ENCODE peak calls at places on chromosomes 16 and 17, in five cellular contexts. One of them, this sample, is unnamed.
A peak's percentile ranks its signal among the peaks of the same experiment; 100 is the strongest.

GRCh38 chr16:85554114-85554790 is 58.9 kb upstream of the GSE1 start:
- DNase-seq in heart left ventricle: peak; percentile 79
- DNase-seq in thyroid gland: peak; percentile 61
- DNase-seq in ovary: peak; percentile 50
- DNase-seq in adrenal gland: peak; percentile 87
- DNase-seq in this sample: peak; percentile 59

GRCh38 chr17:78041401-78042179 is 83.1 kb downstream of the TNRC6C start:
- DNase-seq in heart left ventricle: no peak
- DNase-seq in thyroid gland: no peak
- DNase-seq in ovary: no peak
- DNase-seq in adrenal gland: no peak
- DNase-seq in this sample: no peak

GRCh38 chr17:63366238-63366561 is 79.9 kb downstream of the CYB561 start:
- DNase-seq in heart left ventricle: no peak
- DNase-seq in thyroid gland: no peak
- DNase-seq in ovary: no peak
- DNase-seq in adrenal gland: no peak
- DNase-seq in this sample: no peak

GRCh38 chr17:46832945-46833839 is 14.7 kb upstream of the WNT3 start:
- DNase-seq in heart left ventricle: no peak
- DNase-seq in thyroid gland: no peak
- DNase-seq in ovary: no peak
- DNase-seq in adrenal gland: peak; percentile 54
- DNase-seq in this sample: no peak

GRCh38 chr17:61383689-61384201 is 15.9 kb upstream of the TBX2 start:
- DNase-seq in heart left ventricle: no peak
- DNase-seq in thyroid gland: no peak
- DNase-seq in ovary: no peak
- DNase-seq in adrenal gland: no peak
- DNase-seq in this sample: no peak

GRCh38 chr17:40026816-40027613 is 11.8 kb downstream of the CSF3 start:
- DNase-seq in heart left ventricle: peak; percentile 87
- DNase-seq in thyroid gland: peak; percentile 85
- DNase-seq in ovary: peak; percentile 79
- DNase-seq in adrenal gland: peak; percentile 89
- DNase-seq in this sample: peak; percentile 87

GRCh38 chr16:12511708-12512107 is 292.0 kb downstream of the CPPED1 start:
- DNase-seq in heart left ventricle: no peak
- DNase-seq in thyroid gland: no peak
- DNase-seq in ovary: no peak
- DNase-seq in adrenal gland: no peak
- DNase-seq in this sample: no peak

GRCh38 chr16:86048882-86049585 is 150.1 kb downstream of the IRF8 start:
- DNase-seq in heart left ventricle: no peak
- DNase-seq in thyroid gland: no peak
- DNase-seq in ovary: no peak
- DNase-seq in adrenal gland: no peak
- DNase-seq in this sample: no peak

GRCh38 chr16:49623501-49624266 is 232.2 kb downstream of the ZNF423 start:
- DNase-seq in heart left ventricle: no peak
- DNase-seq in thyroid gland: no peak
- DNase-seq in ovary: no peak
- DNase-seq in adrenal gland: peak; percentile 2
- DNase-seq in this sample: no peak

GRCh38 chr17:28698253-28698941 is 13.3 kb downstream of the PROCA1 start:
- DNase-seq in heart left ventricle: no peak
- DNase-seq in thyroid gland: no peak
- DNase-seq in ovary: no peak
- DNase-seq in adrenal gland: no peak
- DNase-seq in this sample: no peak

GRCh38 chr17:49353607-49354006 is 8.4 kb downstream of the ZNF652 start:
- DNase-seq in heart left ventricle: no peak
- DNase-seq in thyroid gland: no peak
- DNase-seq in ovary: no peak
- DNase-seq in adrenal gland: no peak
- DNase-seq in this sample: no peak

GRCh38 chr17:31019004-31019403 is 48.2 kb downstream of the RNF135 start:
- DNase-seq in heart left ventricle: no peak
- DNase-seq in thyroid gland: no peak
- DNase-seq in ovary: no peak
- DNase-seq in adrenal gland: no peak
- DNase-seq in this sample: no peak

GRCh38 chr16:70676571-70677498 is 9.0 kb downstream of the MTSS2 start:
- DNase-seq in heart left ventricle: peak; percentile 7
- DNase-seq in thyroid gland: no peak
- DNase-seq in ovary: no peak
- DNase-seq in adrenal gland: no peak
- DNase-seq in this sample: no peak

GRCh38 chr16:86935323-86935669 is 356.9 kb downstream of the FOXL1 start:
- DNase-seq in heart left ventricle: no peak
- DNase-seq in thyroid gland: no peak
- DNase-seq in ovary: no peak
- DNase-seq in adrenal gland: no peak
- DNase-seq in this sample: no peak

GRCh38 chr17:45171338-45172231 is 9.9 kb downstream of the HEXIM2 start:
- DNase-seq in heart left ventricle: no peak
- DNase-seq in thyroid gland: peak; percentile 74
- DNase-seq in ovary: no peak
- DNase-seq in adrenal gland: no peak
- DNase-seq in this sample: no peak

GRCh38 chr16:4979736-4980660 is 21.9 kb downstream of the SEC14L5 start:
- DNase-seq in heart left ventricle: no peak
- DNase-seq in thyroid gland: no peak
- DNase-seq in ovary: no peak
- DNase-seq in adrenal gland: no peak
- DNase-seq in this sample: no peak

GRCh38 chr16:67552476-67552875 is 9.8 kb upstream of the CTCF start:
- DNase-seq in heart left ventricle: peak; percentile 57
- DNase-seq in thyroid gland: no peak
- DNase-seq in ovary: peak; percentile 64
- DNase-seq in adrenal gland: peak; percentile 74
- DNase-seq in this sample: no peak

GRCh38 chr16:19105131-19105530 is 8.6 kb upstream of the ITPRIPL2 start:
- DNase-seq in heart left ventricle: no peak
- DNase-seq in thyroid gland: no peak
- DNase-seq in ovary: no peak
- DNase-seq in adrenal gland: no peak
- DNase-seq in this sample: no peak
- H3K9me3 ChIP-seq in heart left ventricle: no peaks in the 10 kb centered on the region
- H3K9me3 ChIP-seq in thyroid gland: no peaks in the 10 kb centered on the region
- H3K9me3 ChIP-seq in ovary: no peaks in the 10 kb centered on the region
- H3K9me3 ChIP-seq in adrenal gland: no peaks in the 10 kb centered on the region
- H3K9me3 ChIP-seq in this sample: no peaks in the 10 kb centered on the region

DNA sequence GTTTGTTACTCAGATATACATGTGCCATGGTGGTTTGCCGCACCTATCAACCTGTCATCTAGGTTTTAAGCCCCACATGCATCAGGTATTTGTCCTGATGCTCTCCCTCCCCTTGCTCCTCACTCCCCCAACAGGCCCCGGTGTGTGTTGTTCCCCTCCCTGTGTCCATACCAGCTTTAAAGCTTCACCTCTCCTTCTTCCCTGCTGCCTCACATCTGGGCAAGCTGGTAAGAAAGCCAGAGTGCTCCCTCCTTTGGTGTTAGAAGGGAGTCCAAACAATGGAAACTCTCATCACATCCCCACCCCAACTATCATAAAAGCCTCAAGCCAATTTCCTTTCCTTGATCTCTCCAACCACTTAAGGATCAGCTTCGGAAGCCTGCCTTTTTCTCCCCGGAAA is 1115.6 kb upstream of the GOT2 start:
- DNase-seq in heart left ventricle: no peak
- DNase-seq in thyroid gland: no peak
- DNase-seq in ovary: no peak
- DNase-seq in adrenal gland: no peak
- DNase-seq in this sample: no peak
- H3K9me3 ChIP-seq in heart left ventricle: no peaks in the 10 kb centered on the region
- H3K9me3 ChIP-seq in thyroid gland: no peaks in the 10 kb centered on the region
- H3K9me3 ChIP-seq in ovary: no peaks in the 10 kb centered on the region
- H3K9me3 ChIP-seq in adrenal gland: no peaks in the 10 kb centered on the region
- H3K9me3 ChIP-seq in this sample: no peaks in the 10 kb centered on the region

DNA sequence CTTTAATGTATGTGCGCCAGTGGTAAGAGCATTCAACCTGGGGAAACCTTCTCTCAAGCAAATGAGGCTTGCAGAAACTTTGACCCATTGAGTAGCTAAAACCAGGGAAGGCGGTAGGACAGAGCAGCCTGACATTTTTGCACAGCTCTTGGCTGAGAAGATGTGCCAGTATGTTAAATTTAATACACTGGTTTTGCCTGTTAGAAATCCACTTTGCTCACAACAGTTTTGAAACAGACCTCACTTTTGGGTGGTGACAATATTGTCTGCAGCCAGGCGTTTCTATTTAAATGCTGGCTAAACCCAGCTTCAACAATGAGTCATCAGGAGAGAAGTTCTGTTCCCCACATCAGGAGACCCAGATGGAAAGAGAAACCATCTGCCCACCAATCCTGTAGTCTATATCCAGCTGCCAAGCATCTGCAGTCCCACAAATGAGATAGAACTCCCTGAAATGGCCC is 29.2 kb upstream of the CLEC3A start:
- DNase-seq in heart left ventricle: no peak
- DNase-seq in thyroid gland: no peak
- DNase-seq in ovary: no peak
- DNase-seq in adrenal gland: no peak
- DNase-seq in this sample: no peak
- H3K9me3 ChIP-seq in heart left ventricle: no peaks in the 10 kb centered on the region
- H3K9me3 ChIP-seq in thyroid gland: no peaks in the 10 kb centered on the region
- H3K9me3 ChIP-seq in ovary: no peaks in the 10 kb centered on the region
- H3K9me3 ChIP-seq in adrenal gland: no peaks in the 10 kb centered on the region
- H3K9me3 ChIP-seq in this sample: peaks cover 8% of the 10 kb centered on the region

GRCh38 chr16:3408561-3409197 is 7.7 kb downstream of the ZNF174 start:
- DNase-seq in heart left ventricle: no peak
- DNase-seq in thyroid gland: no peak
- DNase-seq in ovary: no peak
- DNase-seq in adrenal gland: no peak
- DNase-seq in this sample: no peak

GRCh38 chr16:3413730-3414379 is 12.8 kb downstream of the ZNF174 start:
- DNase-seq in heart left ventricle: no peak
- DNase-seq in thyroid gland: peak; percentile 57
- DNase-seq in ovary: no peak
- DNase-seq in adrenal gland: no peak
- DNase-seq in this sample: no peak
- H3K9me3 ChIP-seq in heart left ventricle: peaks cover 50% of the 10 kb centered on the region
- H3K9me3 ChIP-seq in thyroid gland: peaks cover under 1% of the 10 kb centered on the region
- H3K9me3 ChIP-seq in ovary: peaks cover 39% of the 10 kb centered on the region
- H3K9me3 ChIP-seq in adrenal gland: peaks cover under 1% of the 10 kb centered on the region
- H3K9me3 ChIP-seq in this sample: peaks cover 26% of the 10 kb centered on the region